ENCODE peak calls at places on chromosome 20, in five cellular contexts. Q, S, V, N and I are unnamed samples.

GRCh38 chr20:37385176-37385575 is 39.2 kb downstream of the SRC start:
- DNase-seq in Q (no peak), S (peak), V (no peak), N (no peak), I (no peak)

GRCh38 chr20:46951840-46952497 is 57.3 kb downstream of the EYA2 start:
- DNase-seq in Q (peak), S (no peak), V (no peak), N (no peak), I (no peak)

GRCh38 chr20:37873909-37874308 is 29.0 kb upstream of the VSTM2L start:
- DNase-seq in Q (no peak), S (no peak), V (no peak), N (no peak), I (no peak)

GRCh38 chr20:9179193-9179802 is 110.4 kb downstream of the PLCB4 start:
- DNase-seq in Q (peak), S (no peak), V (no peak), N (peak), I (no peak)

GRCh38 chr20:10281911-10282310 is 63.3 kb downstream of the SNAP25 start:
- DNase-seq in Q (no peak), S (no peak), V (no peak), N (no peak), I (no peak)

GRCh38 chr20:25336561-25337422 is 53.8 kb downstream of the ABHD12 start:
- DNase-seq in Q (peak), S (no peak), V (no peak), N (peak), I (peak)

GRCh38 chr20:47368301-47368700 is 11.8 kb upstream of the ZMYND8 start:
- DNase-seq in Q (peak), S (no peak), V (no peak), N (no peak), I (no peak)

GRCh38 chr20:21179796-21180195 is 53.9 kb downstream of the KIZ start:
- DNase-seq in Q (no peak), S (no peak), V (no peak), N (no peak), I (peak)

GRCh38 chr20:46142124-46142523 is 24.0 kb downstream of the CD40 start:
- DNase-seq in Q (no peak), S (no peak), V (no peak), N (no peak), I (no peak)

GRCh38 chr20:21613512-21613911 is 92.0 kb upstream of the PAX1 start:
- DNase-seq in Q (no peak), S (no peak), V (no peak), N (no peak), I (no peak)

DNA sequence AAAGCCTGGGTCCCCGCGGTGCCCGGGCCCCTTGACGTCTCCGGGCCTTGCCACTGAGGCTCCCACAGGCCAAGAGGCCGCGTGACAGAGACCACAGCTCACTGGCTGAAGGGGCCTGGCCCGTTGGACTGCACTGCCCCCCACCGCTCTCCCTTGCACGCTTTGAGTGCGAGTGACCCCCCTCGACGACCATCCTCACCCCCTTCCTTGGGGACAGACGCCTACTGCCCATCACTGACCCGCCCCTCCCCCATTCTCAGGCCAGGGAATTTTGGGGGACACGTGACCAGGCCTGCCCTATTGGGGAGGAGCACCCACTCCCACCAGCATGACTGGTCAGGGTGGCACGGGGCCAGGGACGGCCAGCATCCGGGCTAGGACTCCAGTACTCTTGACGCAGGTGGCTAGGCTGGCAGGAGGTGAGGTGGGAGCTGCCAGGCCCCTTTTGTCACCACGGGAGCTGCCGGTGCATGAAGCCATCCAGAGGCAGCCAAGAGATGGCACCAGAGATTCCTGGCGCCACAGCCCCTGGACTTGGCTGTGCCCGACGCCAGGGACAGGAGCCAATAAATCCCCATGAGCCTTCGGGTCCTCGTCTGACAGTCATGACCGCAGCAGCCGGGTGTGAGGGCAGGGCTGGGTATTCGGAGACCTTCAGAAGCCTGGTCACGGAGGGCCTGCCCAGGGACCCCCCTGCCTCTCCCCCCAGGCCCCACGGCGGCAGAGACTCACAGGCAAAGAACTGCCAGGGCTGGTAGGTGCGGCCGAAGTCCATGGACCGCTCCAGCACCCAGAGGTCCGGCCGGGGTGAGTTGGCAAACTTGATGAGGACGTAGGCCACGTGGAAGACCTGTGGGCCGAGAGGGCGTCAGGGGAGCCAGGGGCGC is 14.5 kb downstream of the LAMA5 start:
- DNase-seq in Q (no peak), S (no peak), V (no peak), N (peak), I (no peak)
- TF ChIP-seq CTCF in Q (no peak), S (no peak), V (no peak), N (peak), I (no peak)

GRCh38 chr20:63830821-63831593 is at the start of gene ZBTB46:
- DNase-seq in Q (peak), S (peak), V (peak), N (no peak), I (no peak)
- H3K4me3 ChIP-seq in Q (peak), S (peak), V (peak), N (peak), I (peak)

GRCh38 chr20:2751868-2752630 is 48.4 kb downstream of the CPXM1 start:
- DNase-seq in Q (no peak), S (no peak), V (no peak), N (peak), I (no peak)
- TF ChIP-seq CTCF in Q (no peak), S (no peak), V (no peak), N (no peak), I (no peak)

DNA sequence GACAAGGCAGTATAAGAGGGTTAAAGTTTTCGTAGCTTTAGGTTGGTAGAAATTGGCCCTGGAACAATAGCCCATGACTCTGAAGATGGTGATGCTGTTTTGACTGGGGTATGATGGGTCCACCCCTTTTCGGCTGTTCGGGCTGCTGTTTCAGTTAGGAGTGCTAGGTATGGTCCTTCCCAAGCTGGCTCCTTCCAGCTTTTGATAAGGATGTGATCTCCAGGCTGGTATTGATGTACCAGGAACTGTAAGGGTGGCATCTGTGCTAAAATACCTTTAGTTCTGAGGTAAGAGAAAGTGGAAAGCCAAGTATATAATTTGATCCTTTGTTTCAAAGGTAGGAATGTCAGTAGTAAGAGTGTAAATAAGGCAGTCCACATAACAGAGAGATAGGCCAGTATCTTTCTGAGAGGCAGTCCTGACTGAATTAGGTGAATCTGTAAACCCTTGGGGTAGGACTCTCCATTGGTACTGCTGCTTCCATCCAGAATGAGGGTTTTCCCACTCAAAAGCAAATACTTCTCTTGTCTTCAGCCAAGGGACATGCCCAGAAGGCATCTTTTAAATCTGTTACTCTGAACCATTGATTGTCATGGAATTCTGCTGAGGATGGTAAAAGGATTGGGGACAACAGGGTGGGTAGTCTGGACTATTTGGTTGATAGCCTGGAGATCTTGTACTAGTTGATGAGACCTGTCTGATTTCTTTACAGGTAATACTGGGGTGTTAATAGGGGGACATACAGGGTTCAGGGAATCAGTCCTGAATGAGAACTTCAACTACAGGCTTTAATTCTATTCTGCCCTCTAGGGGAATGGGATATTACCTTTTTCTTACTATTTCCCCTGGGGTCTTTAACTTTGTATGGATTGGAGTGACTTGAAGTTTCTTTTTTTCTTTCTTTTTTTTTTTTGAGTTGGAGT is 6.1 kb upstream of the ZNFX1 start:
- DNase-seq in Q (no peak), S (no peak), V (no peak), N (no peak), I (no peak)
- H3K4me3 ChIP-seq in Q (peak), S (no peak), V (peak), N (peak), I (peak)

GRCh38 chr20:19895761-19896160 is 121.4 kb upstream of the NAA20 start:
- DNase-seq in Q (no peak), S (no peak), V (no peak), N (no peak), I (no peak)

GRCh38 chr20:19897891-19898290 is 119.3 kb upstream of the NAA20 start:
- DNase-seq in Q (no peak), S (no peak), V (no peak), N (no peak), I (no peak)

GRCh38 chr20:19903168-19903676 is 113.9 kb upstream of the NAA20 start:
- DNase-seq in Q (peak), S (peak), V (no peak), N (peak), I (no peak)

GRCh38 chr20:19901226-19901625 is 115.9 kb upstream of the NAA20 start:
- DNase-seq in Q (no peak), S (no peak), V (no peak), N (peak), I (no peak)
- TF ChIP-seq CTCF in Q (no peak), S (no peak), V (no peak), N (peak), I (no peak)

GRCh38 chr20:42587427-42587826 is 602.3 kb downstream of the PTPRT start:
- DNase-seq in Q (no peak), S (no peak), V (no peak), N (no peak), I (no peak)
- H3K4me3 ChIP-seq in Q (no peak), S (no peak), V (no peak), N (no peak), I (no peak)

DNA sequence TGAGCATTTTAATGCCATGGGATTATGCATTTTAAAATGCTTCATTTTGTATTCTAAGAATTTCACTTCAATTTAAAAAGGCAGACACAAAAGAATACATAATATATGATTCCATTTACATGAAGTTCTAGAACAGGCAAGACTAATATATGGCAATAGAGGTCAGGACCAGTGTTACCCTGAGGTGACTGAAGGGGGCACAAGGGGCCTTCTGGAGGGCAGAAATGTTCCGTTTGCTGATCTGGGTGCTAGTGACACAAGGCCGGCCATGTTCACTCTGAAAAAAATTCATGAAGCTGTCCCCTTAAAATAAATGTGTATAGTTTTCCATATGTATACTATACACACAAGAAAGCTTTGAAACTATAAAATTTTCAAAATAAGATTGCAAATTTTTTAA is 28.5 kb downstream of the TASP1 start:
- DNase-seq in Q (peak), S (no peak), V (no peak), N (peak), I (no peak)
- TF ChIP-seq CTCF in Q (peak), S (no peak), V (peak), N (no peak), I (no peak)

DNA sequence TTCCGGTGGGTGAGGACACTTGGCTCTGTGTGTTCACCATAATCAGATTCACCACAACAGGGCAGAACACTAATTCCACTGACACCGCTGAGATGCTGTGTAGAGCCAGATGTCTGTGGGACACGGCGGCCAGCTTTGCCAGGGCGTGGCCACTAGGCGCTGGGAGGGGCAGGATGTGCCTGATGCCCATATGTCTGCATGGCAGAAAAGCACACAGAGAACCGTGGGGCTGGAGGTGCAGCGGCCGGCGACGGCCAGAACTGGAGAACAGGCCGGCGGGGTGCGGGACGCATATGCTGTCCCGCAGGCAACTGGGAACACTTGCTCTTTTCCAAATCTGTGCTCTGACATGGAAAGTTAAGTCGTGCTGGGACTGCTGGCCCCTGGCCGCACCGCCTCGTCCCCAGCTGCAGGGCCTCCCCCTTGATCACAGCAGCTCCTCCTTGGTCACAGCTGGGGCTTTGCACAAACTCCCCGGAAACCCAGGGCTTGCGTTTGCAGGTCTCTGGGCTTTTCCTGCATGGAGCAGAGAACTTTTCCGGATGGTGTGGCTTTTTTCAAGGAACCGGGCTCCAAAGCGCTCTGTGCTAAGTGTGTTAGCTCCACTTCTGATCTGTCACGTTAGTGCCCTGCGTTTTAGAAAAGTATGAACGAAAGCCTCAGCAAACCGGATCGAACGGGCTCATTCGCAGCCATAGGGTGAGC is 31.1 kb downstream of the NTSR1 start:
- DNase-seq in Q (no peak), S (peak), V (peak), N (no peak), I (no peak)
- H3K4me3 ChIP-seq in Q (no peak), S (peak), V (peak), N (no peak), I (no peak)